ENCODE peak calls at places on chromosomes 11 and 22, in nine cellular contexts. One of them, this sample, is unnamed.

GRCh38 chr11:112103446-112103845 is 16.8 kb downstream of the SDHD start:
- DNase-seq in T1000: no peak
- DNase-seq in stimulated activated naive B cell treated with anti-CD40 and anti-IgM and Interleukin-4, amounts not matched to agents 10 μg/mL and 1 μg/mL and 100 μg/mL, for 72 hours: no peak
- DNase-seq in progenitor cell of endocrine pancreas: no peak
- DNase-seq in stimulated activated CD4-positive, alpha-beta T cell treated with anti-CD3 and anti-CD28 coated beads, Interleukin-1b, Interleukin-23, amount 100 ng/mL, for 24 hours: no peak
- DNase-seq in IMR-90: no peak
- DNase-seq in heart left ventricle: no peak
- DNase-seq in left ventricle myocardium superior: no peak
- DNase-seq in SHP77: no peak
- DNase-seq in this sample: no peak

GRCh38 chr11:65479184-65480145 is 19.4 kb upstream of the MALAT1 start:
- DNase-seq in progenitor cell of endocrine pancreas: no peak
- DNase-seq in stimulated activated naive B cell treated with anti-CD40 and anti-IgM and Interleukin-4, amounts not matched to agents 10 μg/mL and 1 μg/mL and 100 μg/mL, for 72 hours: no peak
- DNase-seq in heart left ventricle: no peak
- DNase-seq in left ventricle myocardium superior: peak
- DNase-seq in stimulated activated CD4-positive, alpha-beta T cell treated with anti-CD3 and anti-CD28 coated beads, Interleukin-1b, Interleukin-23, amount 100 ng/mL, for 24 hours: no peak
- DNase-seq in SHP77: peak
- DNase-seq in IMR-90: peak
- DNase-seq in T1000: no peak
- DNase-seq in this sample: peak

GRCh38 chr11:69291459-69292110 is 2.4 kb upstream of the MYEOV start:
- DNase-seq in stimulated activated CD4-positive, alpha-beta T cell treated with anti-CD3 and anti-CD28 coated beads, Interleukin-1b, Interleukin-23, amount 100 ng/mL, for 24 hours: no peak
- DNase-seq in IMR-90: no peak
- DNase-seq in stimulated activated naive B cell treated with anti-CD40 and anti-IgM and Interleukin-4, amounts not matched to agents 10 μg/mL and 1 μg/mL and 100 μg/mL, for 72 hours: no peak
- DNase-seq in SHP77: no peak
- DNase-seq in left ventricle myocardium superior: no peak
- DNase-seq in heart left ventricle: no peak
- DNase-seq in T1000: no peak
- DNase-seq in progenitor cell of endocrine pancreas: no peak
- DNase-seq in this sample: no peak

GRCh38 chr22:24128631-24129601 is 52.4 kb upstream of the SUSD2 start:
- DNase-seq in T1000: no peak
- DNase-seq in IMR-90: no peak
- DNase-seq in progenitor cell of endocrine pancreas: no peak
- DNase-seq in stimulated activated CD4-positive, alpha-beta T cell treated with anti-CD3 and anti-CD28 coated beads, Interleukin-1b, Interleukin-23, amount 100 ng/mL, for 24 hours: no peak
- DNase-seq in heart left ventricle: no peak
- DNase-seq in stimulated activated naive B cell treated with anti-CD40 and anti-IgM and Interleukin-4, amounts not matched to agents 10 μg/mL and 1 μg/mL and 100 μg/mL, for 72 hours: no peak
- DNase-seq in SHP77: peak
- DNase-seq in left ventricle myocardium superior: peak
- DNase-seq in this sample: no peak

GRCh38 chr22:23453277-23453676 is 126.8 kb downstream of the IGLL1 start:
- DNase-seq in stimulated activated CD4-positive, alpha-beta T cell treated with anti-CD3 and anti-CD28 coated beads, Interleukin-1b, Interleukin-23, amount 100 ng/mL, for 24 hours: no peak
- DNase-seq in T1000: no peak
- DNase-seq in progenitor cell of endocrine pancreas: no peak
- DNase-seq in left ventricle myocardium superior: no peak
- DNase-seq in IMR-90: no peak
- DNase-seq in stimulated activated naive B cell treated with anti-CD40 and anti-IgM and Interleukin-4, amounts not matched to agents 10 μg/mL and 1 μg/mL and 100 μg/mL, for 72 hours: no peak
- DNase-seq in SHP77: no peak
- DNase-seq in heart left ventricle: no peak
- DNase-seq in this sample: no peak

GRCh38 chr22:35470903-35471321 is 69.7 kb upstream of the RASD2 start:
- DNase-seq in stimulated activated naive B cell treated with anti-CD40 and anti-IgM and Interleukin-4, amounts not matched to agents 10 μg/mL and 1 μg/mL and 100 μg/mL, for 72 hours: no peak
- DNase-seq in heart left ventricle: no peak
- DNase-seq in left ventricle myocardium superior: no peak
- DNase-seq in T1000: peak
- DNase-seq in progenitor cell of endocrine pancreas: no peak
- DNase-seq in IMR-90: peak
- DNase-seq in stimulated activated CD4-positive, alpha-beta T cell treated with anti-CD3 and anti-CD28 coated beads, Interleukin-1b, Interleukin-23, amount 100 ng/mL, for 24 hours: no peak
- DNase-seq in SHP77: no peak
- DNase-seq in this sample: no peak

GRCh38 chr11:80331694-80332093 is 890.9 kb upstream of the TENM4 start:
- DNase-seq in progenitor cell of endocrine pancreas: no peak
- DNase-seq in stimulated activated CD4-positive, alpha-beta T cell treated with anti-CD3 and anti-CD28 coated beads, Interleukin-1b, Interleukin-23, amount 100 ng/mL, for 24 hours: no peak
- DNase-seq in heart left ventricle: no peak
- DNase-seq in left ventricle myocardium superior: no peak
- DNase-seq in SHP77: no peak
- DNase-seq in T1000: no peak
- DNase-seq in IMR-90: no peak
- DNase-seq in stimulated activated naive B cell treated with anti-CD40 and anti-IgM and Interleukin-4, amounts not matched to agents 10 μg/mL and 1 μg/mL and 100 μg/mL, for 72 hours: no peak
- DNase-seq in this sample: no peak

GRCh38 chr11:132427611-132428010 is 1057.2 kb downstream of the NTM start:
- DNase-seq in T1000: no peak
- DNase-seq in IMR-90: no peak
- DNase-seq in heart left ventricle: no peak
- DNase-seq in progenitor cell of endocrine pancreas: no peak
- DNase-seq in SHP77: no peak
- DNase-seq in left ventricle myocardium superior: no peak
- DNase-seq in stimulated activated CD4-positive, alpha-beta T cell treated with anti-CD3 and anti-CD28 coated beads, Interleukin-1b, Interleukin-23, amount 100 ng/mL, for 24 hours: no peak
- DNase-seq in stimulated activated naive B cell treated with anti-CD40 and anti-IgM and Interleukin-4, amounts not matched to agents 10 μg/mL and 1 μg/mL and 100 μg/mL, for 72 hours: no peak
- DNase-seq in this sample: peak

GRCh38 chr11:83661491-83662350 is 375.6 kb upstream of the CCDC90B start:
- DNase-seq in stimulated activated CD4-positive, alpha-beta T cell treated with anti-CD3 and anti-CD28 coated beads, Interleukin-1b, Interleukin-23, amount 100 ng/mL, for 24 hours: no peak
- DNase-seq in left ventricle myocardium superior: no peak
- DNase-seq in heart left ventricle: no peak
- DNase-seq in stimulated activated naive B cell treated with anti-CD40 and anti-IgM and Interleukin-4, amounts not matched to agents 10 μg/mL and 1 μg/mL and 100 μg/mL, for 72 hours: no peak
- DNase-seq in IMR-90: no peak
- DNase-seq in progenitor cell of endocrine pancreas: no peak
- DNase-seq in SHP77: no peak
- DNase-seq in T1000: no peak
- DNase-seq in this sample: no peak

GRCh38 chr11:85407648-85408047 is 219.5 kb downstream of the DLG2 start:
- DNase-seq in SHP77: no peak
- DNase-seq in heart left ventricle: no peak
- DNase-seq in progenitor cell of endocrine pancreas: no peak
- DNase-seq in IMR-90: no peak
- DNase-seq in stimulated activated naive B cell treated with anti-CD40 and anti-IgM and Interleukin-4, amounts not matched to agents 10 μg/mL and 1 μg/mL and 100 μg/mL, for 72 hours: no peak
- DNase-seq in left ventricle myocardium superior: no peak
- DNase-seq in stimulated activated CD4-positive, alpha-beta T cell treated with anti-CD3 and anti-CD28 coated beads, Interleukin-1b, Interleukin-23, amount 100 ng/mL, for 24 hours: no peak
- DNase-seq in T1000: no peak
- DNase-seq in this sample: no peak

GRCh38 chr22:29727248-29727551 is 7.4 kb downstream of the CABP7 start:
- DNase-seq in progenitor cell of endocrine pancreas: no peak
- DNase-seq in stimulated activated CD4-positive, alpha-beta T cell treated with anti-CD3 and anti-CD28 coated beads, Interleukin-1b, Interleukin-23, amount 100 ng/mL, for 24 hours: no peak
- DNase-seq in SHP77: no peak
- DNase-seq in heart left ventricle: no peak
- DNase-seq in IMR-90: peak
- DNase-seq in left ventricle myocardium superior: peak
- DNase-seq in stimulated activated naive B cell treated with anti-CD40 and anti-IgM and Interleukin-4, amounts not matched to agents 10 μg/mL and 1 μg/mL and 100 μg/mL, for 72 hours: no peak
- DNase-seq in T1000: no peak
- DNase-seq in this sample: peak

GRCh38 chr11:494761-495536 is 12.1 kb downstream of the RNH1 start:
- DNase-seq in heart left ventricle: no peak
- DNase-seq in T1000: no peak
- DNase-seq in SHP77: peak
- DNase-seq in left ventricle myocardium superior: peak
- DNase-seq in stimulated activated naive B cell treated with anti-CD40 and anti-IgM and Interleukin-4, amounts not matched to agents 10 μg/mL and 1 μg/mL and 100 μg/mL, for 72 hours: no peak
- DNase-seq in IMR-90: no peak
- DNase-seq in progenitor cell of endocrine pancreas: no peak
- DNase-seq in stimulated activated CD4-positive, alpha-beta T cell treated with anti-CD3 and anti-CD28 coated beads, Interleukin-1b, Interleukin-23, amount 100 ng/mL, for 24 hours: no peak
- DNase-seq in this sample: no peak

This sample was measured in RPMI7951.